ENCODE peak calls at places on chromosome 16, in four cellular contexts. One of them, this sample, is unnamed.

GRCh38 chr16:84198401-84198800 is 7.4 kb downstream of the ADAD2 start:
- DNase-seq in epithelial cell of esophagus: peak
- DNase-seq in astrocyte of the spinal cord: peak
- DNase-seq in CD8-positive, alpha-beta T cell: no peak
- DNase-seq in this sample: peak

GRCh38 chr16:58638148-58639036 is 8.8 kb upstream of the CNOT1 start:
- DNase-seq in epithelial cell of esophagus: peak
- DNase-seq in astrocyte of the spinal cord: peak
- DNase-seq in CD8-positive, alpha-beta T cell: no peak
- DNase-seq in this sample: peak

GRCh38 chr16:23807028-23807427 is 28.8 kb upstream of the PRKCB start:
- DNase-seq in epithelial cell of esophagus: no peak
- DNase-seq in astrocyte of the spinal cord: no peak
- DNase-seq in CD8-positive, alpha-beta T cell: no peak
- DNase-seq in this sample: no peak

GRCh38 chr16:70743791-70744190 is 57.2 kb downstream of the VAC14 start:
- DNase-seq in epithelial cell of esophagus: no peak
- DNase-seq in astrocyte of the spinal cord: no peak
- DNase-seq in CD8-positive, alpha-beta T cell: no peak
- DNase-seq in this sample: no peak

GRCh38 chr16:56288019-56288418 is 96.7 kb downstream of the GNAO1 start:
- DNase-seq in epithelial cell of esophagus: no peak
- DNase-seq in astrocyte of the spinal cord: no peak
- DNase-seq in CD8-positive, alpha-beta T cell: no peak
- DNase-seq in this sample: no peak

GRCh38 chr16:86470964-86471363 is 39.4 kb upstream of the FOXF1 start:
- DNase-seq in epithelial cell of esophagus: no peak
- DNase-seq in astrocyte of the spinal cord: no peak
- DNase-seq in CD8-positive, alpha-beta T cell: no peak
- DNase-seq in this sample: no peak

GRCh38 chr16:57775661-57776469 is 26.4 kb downstream of the KIFC3 start:
- DNase-seq in epithelial cell of esophagus: no peak
- DNase-seq in astrocyte of the spinal cord: peak
- DNase-seq in CD8-positive, alpha-beta T cell: no peak
- DNase-seq in this sample: no peak

GRCh38 chr16:90018297-90019200 is 707 bp downstream of the DBNDD1 start:
- DNase-seq in epithelial cell of esophagus: peak
- DNase-seq in astrocyte of the spinal cord: no peak
- DNase-seq in CD8-positive, alpha-beta T cell: no peak
- DNase-seq in this sample: no peak

GRCh38 chr16:71627631-71628236 is 1.8 kb downstream of the MARVELD3 start:
- DNase-seq in epithelial cell of esophagus: no peak
- DNase-seq in astrocyte of the spinal cord: no peak
- DNase-seq in CD8-positive, alpha-beta T cell: no peak
- DNase-seq in this sample: no peak

GRCh38 chr16:56330476-56330875 is 94.9 kb downstream of the AMFR start:
- DNase-seq in epithelial cell of esophagus: peak
- DNase-seq in astrocyte of the spinal cord: no peak
- DNase-seq in CD8-positive, alpha-beta T cell: no peak
- DNase-seq in this sample: no peak

GRCh38 chr16:6892961-6893360 is 439.7 kb upstream of the RBFOX1 start:
- DNase-seq in epithelial cell of esophagus: no peak
- DNase-seq in astrocyte of the spinal cord: no peak
- DNase-seq in CD8-positive, alpha-beta T cell: no peak
- DNase-seq in this sample: no peak

GRCh38 chr16:86679490-86679889 is 101.1 kb downstream of the FOXL1 start:
- DNase-seq in epithelial cell of esophagus: peak
- DNase-seq in astrocyte of the spinal cord: no peak
- DNase-seq in CD8-positive, alpha-beta T cell: no peak
- DNase-seq in this sample: no peak

GRCh38 chr16:84197487-84198128 is 6.7 kb downstream of the ADAD2 start:
- DNase-seq in epithelial cell of esophagus: no peak
- DNase-seq in astrocyte of the spinal cord: no peak
- DNase-seq in CD8-positive, alpha-beta T cell: no peak
- DNase-seq in this sample: no peak

GRCh38 chr16:20870122-20870521 is 30.0 kb downstream of the DCUN1D3 start:
- DNase-seq in epithelial cell of esophagus: no peak
- DNase-seq in astrocyte of the spinal cord: no peak
- DNase-seq in CD8-positive, alpha-beta T cell: no peak
- DNase-seq in this sample: no peak
- TF ChIP-seq CTCF in epithelial cell of esophagus: no peak
- TF ChIP-seq CTCF in astrocyte of the spinal cord: no peak
- TF ChIP-seq CTCF in CD8-positive, alpha-beta T cell: no peak
- TF ChIP-seq CTCF in this sample: no peak

DNA sequence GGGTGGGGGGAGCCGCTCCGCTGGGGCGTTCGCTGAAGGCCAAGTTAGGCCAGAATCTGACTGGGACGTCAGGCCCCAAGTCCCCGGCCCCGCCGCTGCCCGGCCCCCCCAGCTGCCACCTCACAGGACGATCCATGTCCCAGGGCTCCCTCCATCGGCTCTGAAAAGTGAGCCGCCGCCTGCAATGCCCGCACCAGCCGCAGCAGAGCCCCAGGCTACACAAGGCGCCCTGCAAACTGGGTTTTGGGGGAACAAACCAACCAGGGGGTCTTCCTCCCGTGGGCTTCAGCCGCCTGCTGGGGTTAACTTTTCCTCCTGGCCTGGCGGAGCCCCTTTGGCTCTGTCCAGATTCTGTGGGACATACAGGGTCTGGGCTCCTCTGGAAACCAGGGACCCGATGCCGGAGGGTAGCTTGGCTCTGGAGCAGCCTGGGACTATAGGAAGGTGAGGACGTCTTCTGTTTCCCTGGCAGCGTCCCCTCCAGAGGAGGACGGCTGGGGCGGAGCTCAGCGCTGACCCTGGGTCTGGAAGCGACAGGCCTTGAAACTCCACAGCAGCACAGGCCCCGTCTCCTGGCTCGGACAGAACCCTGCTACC is 835 bp downstream of the NME4 start:
- DNase-seq in epithelial cell of esophagus: peak
- DNase-seq in astrocyte of the spinal cord: peak
- DNase-seq in CD8-positive, alpha-beta T cell: no peak
- DNase-seq in this sample: peak
- TF ChIP-seq CTCF in epithelial cell of esophagus: peak
- TF ChIP-seq CTCF in astrocyte of the spinal cord: peak
- TF ChIP-seq CTCF in CD8-positive, alpha-beta T cell: no peak
- TF ChIP-seq CTCF in this sample: peak

GRCh38 chr16:80314042-80314441 is 226.8 kb upstream of the DYNLRB2 start:
- DNase-seq in epithelial cell of esophagus: no peak
- DNase-seq in astrocyte of the spinal cord: no peak
- DNase-seq in CD8-positive, alpha-beta T cell: no peak
- DNase-seq in this sample: no peak

GRCh38 chr16:80319181-80319580 is 221.6 kb upstream of the DYNLRB2 start:
- DNase-seq in epithelial cell of esophagus: no peak
- DNase-seq in astrocyte of the spinal cord: no peak
- DNase-seq in CD8-positive, alpha-beta T cell: no peak
- DNase-seq in this sample: no peak

GRCh38 chr16:80323187-80323807 is 217.5 kb upstream of the DYNLRB2 start:
- DNase-seq in epithelial cell of esophagus: no peak
- DNase-seq in astrocyte of the spinal cord: no peak
- DNase-seq in CD8-positive, alpha-beta T cell: no peak
- DNase-seq in this sample: no peak

GRCh38 chr16:80318107-80318506 is 222.7 kb upstream of the DYNLRB2 start:
- DNase-seq in epithelial cell of esophagus: no peak
- DNase-seq in astrocyte of the spinal cord: no peak
- DNase-seq in CD8-positive, alpha-beta T cell: no peak
- DNase-seq in this sample: no peak

DNA sequence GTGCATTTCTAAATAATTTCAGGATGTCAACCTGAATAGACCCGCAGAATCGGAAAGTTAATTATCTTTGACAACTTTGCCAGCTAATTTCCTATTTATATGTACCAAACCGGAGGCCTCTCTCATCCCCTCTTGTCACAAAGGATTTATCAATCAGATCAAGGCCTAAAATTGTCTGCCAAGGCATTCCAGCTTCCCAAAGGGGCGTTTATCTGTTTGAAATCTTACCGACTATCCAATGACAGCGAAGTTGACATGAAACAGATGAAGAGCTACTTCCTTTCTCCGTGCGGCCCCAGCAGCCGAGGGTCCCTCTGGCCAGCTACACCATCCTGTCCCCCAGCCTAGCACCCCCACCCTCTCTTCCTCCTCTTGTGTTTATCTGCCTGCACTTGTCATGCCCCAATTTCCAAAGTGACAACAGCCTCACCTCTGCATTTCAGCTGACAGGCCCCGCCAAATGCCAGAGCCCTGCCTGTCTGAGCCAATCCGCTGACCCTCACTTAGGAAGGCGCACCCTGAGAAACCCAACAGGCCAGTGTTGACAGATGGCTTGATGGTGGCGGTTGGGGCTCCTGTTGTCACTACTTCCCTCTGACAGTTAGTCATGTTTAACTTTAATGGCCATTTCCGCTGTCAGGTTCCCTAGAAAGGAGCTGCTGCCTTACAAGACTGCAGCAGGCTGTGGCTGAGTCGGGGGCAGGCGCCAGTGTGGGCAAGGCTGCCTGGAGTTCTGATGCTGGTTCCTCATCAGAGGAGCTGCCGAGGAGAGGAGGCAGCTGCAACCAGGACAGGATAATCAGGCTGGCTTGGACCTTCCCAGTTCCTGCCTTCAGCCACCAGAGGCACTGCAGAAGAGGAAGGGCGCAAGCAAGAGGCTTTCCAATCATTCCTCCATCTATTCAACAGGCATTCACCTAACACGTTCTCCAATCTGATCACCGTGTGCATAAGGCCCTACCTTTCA is 223.4 kb upstream of the DYNLRB2 start:
- DNase-seq in epithelial cell of esophagus: peak
- DNase-seq in astrocyte of the spinal cord: no peak
- DNase-seq in CD8-positive, alpha-beta T cell: no peak
- DNase-seq in this sample: no peak
- TF ChIP-seq CTCF in epithelial cell of esophagus: peak
- TF ChIP-seq CTCF in astrocyte of the spinal cord: peak
- TF ChIP-seq CTCF in CD8-positive, alpha-beta T cell: no peak
- TF ChIP-seq CTCF in this sample: no peak

DNA sequence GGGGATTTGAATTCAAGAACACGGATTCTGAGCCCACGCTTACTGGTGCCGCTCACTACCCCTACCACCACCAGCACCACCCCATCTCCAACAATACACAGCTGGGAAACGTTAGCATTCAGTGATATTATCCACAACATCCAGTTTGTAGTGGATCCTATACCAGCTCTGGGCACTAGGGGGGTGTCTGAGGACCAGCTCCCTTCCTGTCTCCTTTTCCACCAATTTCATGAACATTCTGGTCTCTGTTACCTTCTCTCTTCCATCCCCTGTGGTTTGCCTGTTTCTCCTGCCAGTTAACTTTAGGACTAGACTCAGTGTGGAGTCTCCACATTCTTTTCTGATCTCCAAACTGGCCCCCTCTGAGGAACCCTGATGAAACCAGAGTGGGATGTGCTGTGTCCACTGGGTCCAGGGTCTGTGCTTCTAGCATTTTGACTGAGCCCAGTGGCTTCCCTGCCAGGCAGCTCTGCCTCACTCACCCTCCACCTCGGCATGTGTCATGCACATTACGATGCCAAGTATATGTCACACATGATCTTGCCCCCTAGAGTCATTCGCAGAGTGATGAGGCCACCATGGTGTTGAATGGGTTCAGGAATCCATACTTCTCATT is 187.0 kb upstream of the CDH13 start:
- DNase-seq in epithelial cell of esophagus: peak
- DNase-seq in astrocyte of the spinal cord: no peak
- DNase-seq in CD8-positive, alpha-beta T cell: no peak
- DNase-seq in this sample: peak
- TF ChIP-seq CTCF in epithelial cell of esophagus: peak
- TF ChIP-seq CTCF in astrocyte of the spinal cord: peak
- TF ChIP-seq CTCF in CD8-positive, alpha-beta T cell: no peak
- TF ChIP-seq CTCF in this sample: peak

DNA sequence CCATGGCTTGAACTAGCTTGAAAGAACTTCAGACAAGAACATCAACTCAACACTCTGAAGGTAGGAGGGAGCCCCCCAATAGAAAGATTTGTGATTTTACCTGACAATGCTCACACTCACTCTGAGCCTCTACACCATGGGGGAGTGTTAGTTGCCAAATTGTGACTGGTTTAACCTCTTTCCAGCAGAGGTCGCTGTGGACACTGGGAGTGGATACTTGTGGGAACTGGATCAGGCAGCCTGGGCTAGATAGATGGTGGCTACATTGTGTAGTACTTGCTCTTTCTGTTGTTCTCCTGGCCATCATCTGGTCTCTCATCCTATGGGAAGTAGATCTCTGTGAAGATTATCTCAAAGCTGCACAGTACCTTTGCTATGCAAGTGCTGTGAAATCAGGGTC is 2.9 kb downstream of the SMPD3 start:
- DNase-seq in epithelial cell of esophagus: peak
- DNase-seq in astrocyte of the spinal cord: no peak
- DNase-seq in CD8-positive, alpha-beta T cell: no peak
- DNase-seq in this sample: peak
- TF ChIP-seq CTCF in epithelial cell of esophagus: peak
- TF ChIP-seq CTCF in astrocyte of the spinal cord: peak
- TF ChIP-seq CTCF in CD8-positive, alpha-beta T cell: no peak
- TF ChIP-seq CTCF in this sample: no peak